ENCODE peak calls at places on chromosomes 11 and 22, in seven cellular contexts. One of them, this sample, is unnamed.

GRCh38 chr11:115154355-115154736 is 349.9 kb downstream of the CADM1 start:
- DNase-seq in WERI-Rb-1: no peak
- DNase-seq in brain microvascular endothelial cell: no peak
- DNase-seq in tibial artery: no peak
- DNase-seq in ovary: no peak
- DNase-seq in kidney epithelial cell: no peak
- DNase-seq in thoracic aorta: no peak
- DNase-seq in this sample: no peak

GRCh38 chr11:35276396-35276795 is 137.4 kb downstream of the CD44 start:
- DNase-seq in WERI-Rb-1: no peak
- DNase-seq in brain microvascular endothelial cell: no peak
- DNase-seq in tibial artery: peak
- DNase-seq in ovary: no peak
- DNase-seq in kidney epithelial cell: no peak
- DNase-seq in thoracic aorta: no peak
- DNase-seq in this sample: peak

GRCh38 chr22:18983120-18983651 is 47.1 kb upstream of the PRODH start:
- DNase-seq in WERI-Rb-1: no peak
- DNase-seq in brain microvascular endothelial cell: no peak
- DNase-seq in tibial artery: no peak
- DNase-seq in ovary: no peak
- DNase-seq in kidney epithelial cell: no peak
- DNase-seq in thoracic aorta: no peak
- DNase-seq in this sample: no peak

GRCh38 chr11:67451658-67451976 is 912 bp downstream of the GPR152 start:
- DNase-seq in WERI-Rb-1: no peak
- DNase-seq in brain microvascular endothelial cell: no peak
- DNase-seq in tibial artery: no peak
- DNase-seq in ovary: no peak
- DNase-seq in kidney epithelial cell: no peak
- DNase-seq in thoracic aorta: no peak
- DNase-seq in this sample: no peak

GRCh38 chr22:47231759-47232158 is 469.3 kb downstream of the TBC1D22A start:
- DNase-seq in WERI-Rb-1: no peak
- DNase-seq in brain microvascular endothelial cell: no peak
- DNase-seq in tibial artery: no peak
- DNase-seq in ovary: no peak
- DNase-seq in kidney epithelial cell: no peak
- DNase-seq in thoracic aorta: no peak
- DNase-seq in this sample: no peak

GRCh38 chr11:117300301-117300700 is 9.2 kb downstream of the BACE1-AS start:
- DNase-seq in WERI-Rb-1: peak
- DNase-seq in brain microvascular endothelial cell: no peak
- DNase-seq in tibial artery: peak
- DNase-seq in ovary: peak
- DNase-seq in kidney epithelial cell: peak
- DNase-seq in thoracic aorta: no peak
- DNase-seq in this sample: peak

GRCh38 chr11:31646206-31646605 is 136.6 kb downstream of the ELP4 start:
- DNase-seq in WERI-Rb-1: no peak
- DNase-seq in brain microvascular endothelial cell: no peak
- DNase-seq in tibial artery: no peak
- DNase-seq in ovary: no peak
- DNase-seq in kidney epithelial cell: no peak
- DNase-seq in thoracic aorta: no peak
- DNase-seq in this sample: no peak

GRCh38 chr22:41917375-41917905 is 2.6 kb upstream of the SHISA8 start:
- DNase-seq in WERI-Rb-1: no peak
- DNase-seq in brain microvascular endothelial cell: no peak
- DNase-seq in tibial artery: no peak
- DNase-seq in ovary: no peak
- DNase-seq in kidney epithelial cell: no peak
- DNase-seq in thoracic aorta: no peak
- DNase-seq in this sample: no peak

GRCh38 chr11:102589047-102589459 is 36.1 kb downstream of the MMP20 start:
- DNase-seq in WERI-Rb-1: no peak
- DNase-seq in brain microvascular endothelial cell: no peak
- DNase-seq in tibial artery: no peak
- DNase-seq in ovary: no peak
- DNase-seq in kidney epithelial cell: no peak
- DNase-seq in thoracic aorta: no peak
- DNase-seq in this sample: no peak

GRCh38 chr11:47154738-47155570 is 21.7 kb downstream of the ARFGAP2 start:
- DNase-seq in WERI-Rb-1: no peak
- DNase-seq in brain microvascular endothelial cell: no peak
- DNase-seq in tibial artery: no peak
- DNase-seq in ovary: no peak
- DNase-seq in kidney epithelial cell: no peak
- DNase-seq in thoracic aorta: no peak
- DNase-seq in this sample: no peak

GRCh38 chr22:44711236-44711560 is 9.2 kb downstream of the PRR5 start:
- DNase-seq in WERI-Rb-1: no peak
- DNase-seq in brain microvascular endothelial cell: no peak
- DNase-seq in tibial artery: no peak
- DNase-seq in ovary: no peak
- DNase-seq in kidney epithelial cell: no peak
- DNase-seq in thoracic aorta: no peak
- DNase-seq in this sample: no peak

GRCh38 chr11:120217526-120217925 is 6.7 kb downstream of the OAF start:
- DNase-seq in WERI-Rb-1: no peak
- DNase-seq in brain microvascular endothelial cell: no peak
- DNase-seq in tibial artery: no peak
- DNase-seq in ovary: no peak
- DNase-seq in kidney epithelial cell: no peak
- DNase-seq in thoracic aorta: no peak
- DNase-seq in this sample: no peak

GRCh38 chr11:72038491-72038890 is 39.8 kb downstream of the IL18BP start:
- DNase-seq in WERI-Rb-1: no peak
- DNase-seq in brain microvascular endothelial cell: peak
- DNase-seq in tibial artery: peak
- DNase-seq in ovary: peak
- DNase-seq in kidney epithelial cell: no peak
- DNase-seq in thoracic aorta: no peak
- DNase-seq in this sample: peak

DNA sequence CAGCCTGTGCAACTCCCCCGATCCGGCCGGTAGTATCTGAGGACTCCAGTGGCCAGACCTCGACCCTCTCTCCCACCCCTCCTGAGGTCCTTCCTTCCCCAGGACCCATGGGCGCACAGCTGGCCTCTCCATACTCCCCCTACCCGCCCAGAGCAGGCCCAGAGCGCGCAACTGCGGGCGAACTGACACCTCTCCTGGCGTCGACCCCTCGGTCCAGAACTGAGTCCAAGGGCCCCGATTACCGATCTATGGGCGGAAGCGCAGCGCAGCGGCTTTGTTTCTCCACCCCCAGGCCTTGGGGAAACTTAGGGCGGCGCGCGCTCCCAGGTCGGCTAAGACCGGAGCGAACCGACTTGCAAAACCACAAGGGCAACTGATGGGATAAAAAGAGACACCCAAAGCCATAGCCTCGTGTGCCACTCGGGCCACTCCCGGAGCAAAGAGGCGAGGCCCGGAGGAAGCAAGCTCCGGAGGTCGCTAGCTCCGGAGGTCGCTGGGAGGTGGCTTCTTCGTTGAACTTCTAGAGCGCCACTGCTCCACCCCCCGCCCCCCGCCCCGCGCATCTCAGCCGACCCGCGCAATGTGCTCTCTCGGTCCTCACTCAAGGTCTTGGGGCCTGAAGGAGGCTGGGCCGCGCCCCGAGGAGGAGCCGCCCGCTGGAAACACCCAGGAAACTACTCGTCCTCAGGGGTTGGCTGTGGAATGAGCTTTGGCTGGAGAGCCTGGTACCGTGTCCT is 9.8 kb upstream of the ALX4 start:
- DNase-seq in WERI-Rb-1: no peak
- DNase-seq in brain microvascular endothelial cell: no peak
- DNase-seq in tibial artery: no peak
- DNase-seq in ovary: no peak
- DNase-seq in kidney epithelial cell: no peak
- DNase-seq in thoracic aorta: no peak
- DNase-seq in this sample: no peak
- H3K4me3 ChIP-seq in WERI-Rb-1: peak
- H3K4me3 ChIP-seq in brain microvascular endothelial cell: no peak
- H3K4me3 ChIP-seq in tibial artery: no peak
- H3K4me3 ChIP-seq in ovary: no peak
- H3K4me3 ChIP-seq in kidney epithelial cell: no peak
- H3K4me3 ChIP-seq in thoracic aorta: no peak
- H3K4me3 ChIP-seq in this sample: no peak

GRCh38 chr11:62788991-62789390 is 1.8 kb downstream of the TMEM179B start:
- DNase-seq in WERI-Rb-1: no peak
- DNase-seq in brain microvascular endothelial cell: no peak
- DNase-seq in tibial artery: no peak
- DNase-seq in ovary: no peak
- DNase-seq in kidney epithelial cell: no peak
- DNase-seq in thoracic aorta: no peak
- DNase-seq in this sample: no peak

GRCh38 chr11:62792193-62792575 is 378 bp upstream of the TMEM223 start:
- DNase-seq in WERI-Rb-1: peak
- DNase-seq in brain microvascular endothelial cell: no peak
- DNase-seq in tibial artery: no peak
- DNase-seq in ovary: no peak
- DNase-seq in kidney epithelial cell: no peak
- DNase-seq in thoracic aorta: no peak
- DNase-seq in this sample: no peak

GRCh38 chr11:62794201-62794775 is 2.5 kb upstream of the TMEM223 start:
- DNase-seq in WERI-Rb-1: no peak
- DNase-seq in brain microvascular endothelial cell: no peak
- DNase-seq in tibial artery: no peak
- DNase-seq in ovary: no peak
- DNase-seq in kidney epithelial cell: no peak
- DNase-seq in thoracic aorta: no peak
- DNase-seq in this sample: no peak

GRCh38 chr11:62789576-62789975 is 2.2 kb downstream of the TMEM223 start:
- DNase-seq in WERI-Rb-1: no peak
- DNase-seq in brain microvascular endothelial cell: no peak
- DNase-seq in tibial artery: no peak
- DNase-seq in ovary: no peak
- DNase-seq in kidney epithelial cell: no peak
- DNase-seq in thoracic aorta: no peak
- DNase-seq in this sample: no peak

GRCh38 chr11:62791501-62792192 is at the start of gene TMEM223:
- DNase-seq in WERI-Rb-1: peak
- DNase-seq in brain microvascular endothelial cell: peak
- DNase-seq in tibial artery: peak
- DNase-seq in ovary: peak
- DNase-seq in kidney epithelial cell: no peak
- DNase-seq in thoracic aorta: peak
- DNase-seq in this sample: peak
- TF ChIP-seq CTCF in WERI-Rb-1: no peak
- TF ChIP-seq CTCF in brain microvascular endothelial cell: peak
- TF ChIP-seq CTCF in tibial artery: peak
- TF ChIP-seq CTCF in ovary: no peak
- TF ChIP-seq CTCF in kidney epithelial cell: no peak
- TF ChIP-seq CTCF in thoracic aorta: peak
- TF ChIP-seq CTCF in this sample: no peak

GRCh38 chr22:46004105-46004866 is 27.3 kb upstream of the WNT7B start:
- DNase-seq in WERI-Rb-1: no peak
- DNase-seq in brain microvascular endothelial cell: no peak
- DNase-seq in tibial artery: no peak
- DNase-seq in ovary: no peak
- DNase-seq in kidney epithelial cell: no peak
- DNase-seq in thoracic aorta: no peak
- DNase-seq in this sample: no peak
- H3K4me3 ChIP-seq in WERI-Rb-1: no peak
- H3K4me3 ChIP-seq in brain microvascular endothelial cell: no peak
- H3K4me3 ChIP-seq in tibial artery: no peak
- H3K4me3 ChIP-seq in ovary: no peak
- H3K4me3 ChIP-seq in kidney epithelial cell: no peak
- H3K4me3 ChIP-seq in thoracic aorta: no peak
- H3K4me3 ChIP-seq in this sample: no peak

DNA sequence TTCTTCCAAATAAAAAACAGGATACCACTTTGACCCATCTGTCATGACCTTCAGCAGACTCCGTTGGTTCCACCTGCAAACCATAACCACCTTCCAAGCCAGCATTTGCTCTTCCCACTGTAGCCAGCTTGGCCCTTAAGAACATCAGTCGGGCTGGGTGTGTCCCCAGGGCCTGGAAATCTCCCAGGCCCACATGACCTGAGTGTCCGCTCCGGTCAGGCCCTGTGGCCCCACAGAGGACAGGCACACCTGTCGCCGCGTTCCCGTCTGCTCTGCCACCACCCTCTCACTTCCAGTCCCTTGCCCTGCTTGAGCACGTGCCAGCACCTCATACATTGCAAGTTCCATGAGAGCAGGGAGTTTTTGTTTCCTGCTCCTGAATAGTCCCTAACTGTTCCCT is 65.7 kb upstream of the PITPNB start:
- DNase-seq in WERI-Rb-1: no peak
- DNase-seq in brain microvascular endothelial cell: no peak
- DNase-seq in tibial artery: peak
- DNase-seq in ovary: no peak
- DNase-seq in kidney epithelial cell: no peak
- DNase-seq in thoracic aorta: no peak
- DNase-seq in this sample: no peak
- TF ChIP-seq CTCF in WERI-Rb-1: no peak
- TF ChIP-seq CTCF in brain microvascular endothelial cell: no peak
- TF ChIP-seq CTCF in tibial artery: no peak
- TF ChIP-seq CTCF in ovary: no peak
- TF ChIP-seq CTCF in kidney epithelial cell: no peak
- TF ChIP-seq CTCF in thoracic aorta: no peak
- TF ChIP-seq CTCF in this sample: no peak

GRCh38 chr11:8330416-8330815 is 66.7 kb upstream of the LMO1 start:
- DNase-seq in WERI-Rb-1: no peak
- DNase-seq in brain microvascular endothelial cell: no peak
- DNase-seq in tibial artery: no peak
- DNase-seq in ovary: no peak
- DNase-seq in kidney epithelial cell: no peak
- DNase-seq in thoracic aorta: no peak
- DNase-seq in this sample: no peak
- H3K4me3 ChIP-seq in WERI-Rb-1: peak
- H3K4me3 ChIP-seq in brain microvascular endothelial cell: no peak
- H3K4me3 ChIP-seq in tibial artery: no peak
- H3K4me3 ChIP-seq in ovary: no peak
- H3K4me3 ChIP-seq in kidney epithelial cell: no peak
- H3K4me3 ChIP-seq in thoracic aorta: no peak
- H3K4me3 ChIP-seq in this sample: no peak

This sample was measured in foreskin fibroblast.